ENCODE peak calls at places on chromosomes 16 and 17, in eight cellular contexts. T is RPMI7951; G is fibroblast of mammary gland; U is activated CD4-positive, alpha-beta T cell treated with anti-CD3 and anti-CD28 coated beads, Interleukin-2, amount 50 U/mL, for 24 hours; N is OCI-LY7; W is cardiac septum; X is AG09319; F is T-helper 2 cell. O is an unnamed sample.

GRCh38 chr16:19265531-19265930 is 20.0 kb upstream of the CLEC19A start:
- DNase-seq in X (no peak), N (no peak), F (no peak), W (no peak), U (no peak), T (no peak), G (no peak), O (no peak)

GRCh38 chr17:2179615-2180295 is 123.8 kb downstream of the SMG6 start:
- DNase-seq in X (peak; percentile 94), N (no peak), U (no peak), G (peak; percentile 99), T (peak; percentile 98), W (peak; percentile 81), F (no peak), O (peak; percentile 84)

GRCh38 chr17:81419333-81419885 is 24.2 kb downstream of the BAHCC1 start:
- DNase-seq in W (peak; percentile 96), G (peak; percentile 97), T (peak; percentile 68), F (no peak), N (no peak), U (no peak), X (peak; percentile 78), O (peak; percentile 58)

GRCh38 chr17:78680436-78680835 is 101.6 kb downstream of the CYTH1 start:
- DNase-seq in T (peak; percentile 42), N (no peak), U (no peak), X (no peak), F (no peak), W (no peak), G (no peak), O (no peak)

GRCh38 chr16:9351841-9352434 is 260.5 kb downstream of the HAPSTR1 start:
- DNase-seq in X (no peak), U (no peak), G (no peak), N (no peak), F (no peak), T (no peak), W (no peak), O (no peak)

GRCh38 chr16:19743816-19744159 is 25.7 kb downstream of the IQCK start:
- DNase-seq in F (no peak), T (no peak), U (no peak), G (no peak), X (no peak), W (no peak), N (no peak), O (no peak)

GRCh38 chr16:30998852-30999761 is 11.3 kb downstream of the STX1B start:
- DNase-seq in U (no peak), W (no peak), G (peak; percentile 22), X (no peak), F (no peak), N (no peak), T (no peak), O (no peak)

GRCh38 chr16:52799149-52799548 is 252.2 kb upstream of the TOX3 start:
- DNase-seq in U (no peak), T (no peak), W (no peak), F (no peak), G (no peak), X (no peak), N (no peak), O (no peak)

GRCh38 chr16:47035436-47035835 is 62.0 kb upstream of the DNAJA2 start:
- DNase-seq in F (no peak), T (no peak), W (no peak), U (no peak), N (no peak), X (no peak), G (no peak), O (no peak)